ENCODE peak calls at places on chromosomes 12 and 14, in five cellular contexts. One of them, this sample, is unnamed.

GRCh38 chr12:111445311-111446043 is 39.8 kb downstream of the SH2B3 start:
- DNase-seq in thoracic aorta: no peak
- DNase-seq in CD4-positive, alpha-beta T cell: peak
- DNase-seq in A549: no peak
- DNase-seq in Peyer's patch: no peak
- DNase-seq in this sample: no peak

GRCh38 chr12:89649820-89650219 is 58.8 kb downstream of the ATP2B1 start:
- DNase-seq in thoracic aorta: no peak
- DNase-seq in CD4-positive, alpha-beta T cell: no peak
- DNase-seq in A549: no peak
- DNase-seq in Peyer's patch: no peak
- DNase-seq in this sample: no peak

GRCh38 chr12:54052745-54053624 is 650 bp upstream of the HOXC4 start:
- DNase-seq in thoracic aorta: no peak
- DNase-seq in CD4-positive, alpha-beta T cell: no peak
- DNase-seq in A549: peak
- DNase-seq in Peyer's patch: peak
- DNase-seq in this sample: no peak

GRCh38 chr12:6730169-6730568 is 6.3 kb downstream of the COPS7A start:
- DNase-seq in thoracic aorta: no peak
- DNase-seq in CD4-positive, alpha-beta T cell: no peak
- DNase-seq in A549: no peak
- DNase-seq in Peyer's patch: no peak
- DNase-seq in this sample: no peak

GRCh38 chr14:38505221-38506095 is 249.6 kb upstream of the CLEC14A start:
- DNase-seq in thoracic aorta: no peak
- DNase-seq in CD4-positive, alpha-beta T cell: no peak
- DNase-seq in A549: no peak
- DNase-seq in Peyer's patch: no peak
- DNase-seq in this sample: no peak

GRCh38 chr14:70731447-70732239 is 77.7 kb downstream of the MAP3K9 start:
- DNase-seq in thoracic aorta: no peak
- DNase-seq in CD4-positive, alpha-beta T cell: no peak
- DNase-seq in A549: no peak
- DNase-seq in Peyer's patch: no peak
- DNase-seq in this sample: no peak

GRCh38 chr12:89863332-89863938 is 154.8 kb upstream of the ATP2B1 start:
- DNase-seq in thoracic aorta: no peak
- DNase-seq in CD4-positive, alpha-beta T cell: peak
- DNase-seq in A549: no peak
- DNase-seq in Peyer's patch: peak
- DNase-seq in this sample: no peak

GRCh38 chr14:24310666-24311604 is at the start of gene LTB4R:
- DNase-seq in thoracic aorta: no peak
- DNase-seq in CD4-positive, alpha-beta T cell: peak
- DNase-seq in A549: no peak
- DNase-seq in Peyer's patch: peak
- DNase-seq in this sample: no peak

GRCh38 chr14:36713960-36714703 is 52.5 kb downstream of the PAX9 start:
- DNase-seq in thoracic aorta: no peak
- DNase-seq in CD4-positive, alpha-beta T cell: no peak
- DNase-seq in A549: no peak
- DNase-seq in Peyer's patch: no peak
- DNase-seq in this sample: no peak

GRCh38 chr12:51972849-51973273 is 21.4 kb downstream of the ACVR1B start:
- DNase-seq in thoracic aorta: no peak
- DNase-seq in CD4-positive, alpha-beta T cell: peak
- DNase-seq in A549: no peak
- DNase-seq in Peyer's patch: peak
- DNase-seq in this sample: no peak

GRCh38 chr14:38870437-38870836 is 232.6 kb downstream of the SEC23A start:
- DNase-seq in thoracic aorta: no peak
- DNase-seq in CD4-positive, alpha-beta T cell: no peak
- DNase-seq in A549: no peak
- DNase-seq in Peyer's patch: no peak
- DNase-seq in this sample: no peak

GRCh38 chr14:76950043-76951020 is 78.2 kb downstream of the IRF2BPL start:
- DNase-seq in thoracic aorta: no peak
- DNase-seq in CD4-positive, alpha-beta T cell: no peak
- DNase-seq in A549: no peak
- DNase-seq in Peyer's patch: no peak
- DNase-seq in this sample: no peak

GRCh38 chr14:70635971-70636595 is 5.6 kb upstream of the TTC9 start:
- DNase-seq in thoracic aorta: no peak
- DNase-seq in CD4-positive, alpha-beta T cell: no peak
- DNase-seq in A549: no peak
- DNase-seq in Peyer's patch: no peak
- DNase-seq in this sample: no peak

GRCh38 chr14:57150449-57150848 is 118.3 kb downstream of the EXOC5 start:
- DNase-seq in thoracic aorta: no peak
- DNase-seq in CD4-positive, alpha-beta T cell: no peak
- DNase-seq in A549: no peak
- DNase-seq in Peyer's patch: no peak
- DNase-seq in this sample: no peak

GRCh38 chr14:26917086-26917485 is 319.3 kb upstream of the NOVA1 start:
- DNase-seq in thoracic aorta: no peak
- DNase-seq in CD4-positive, alpha-beta T cell: no peak
- DNase-seq in A549: no peak
- DNase-seq in Peyer's patch: no peak
- DNase-seq in this sample: no peak

GRCh38 chr12:123950476-123951169 is 22.0 kb downstream of the CCDC92 start:
- DNase-seq in thoracic aorta: no peak
- DNase-seq in CD4-positive, alpha-beta T cell: no peak
- DNase-seq in A549: no peak
- DNase-seq in Peyer's patch: no peak
- DNase-seq in this sample: no peak

GRCh38 chr14:103206023-103206481 is 82.8 kb downstream of the TNFAIP2 start:
- DNase-seq in thoracic aorta: no peak
- DNase-seq in CD4-positive, alpha-beta T cell: no peak
- DNase-seq in A549: no peak
- DNase-seq in Peyer's patch: no peak
- DNase-seq in this sample: no peak

GRCh38 chr12:129753596-129753995 is 150.2 kb downstream of the TMEM132D start:
- DNase-seq in thoracic aorta: no peak
- DNase-seq in CD4-positive, alpha-beta T cell: no peak
- DNase-seq in A549: no peak
- DNase-seq in Peyer's patch: no peak
- DNase-seq in this sample: no peak

GRCh38 chr12:41202051-41202450 is 13.9 kb downstream of the PDZRN4 start:
- DNase-seq in thoracic aorta: no peak
- DNase-seq in CD4-positive, alpha-beta T cell: no peak
- DNase-seq in A549: no peak
- DNase-seq in Peyer's patch: no peak
- DNase-seq in this sample: no peak

GRCh38 chr14:20626274-20626673 is 15.2 kb downstream of the OR6S1 start:
- DNase-seq in thoracic aorta: no peak
- DNase-seq in CD4-positive, alpha-beta T cell: no peak
- DNase-seq in A549: no peak
- DNase-seq in Peyer's patch: no peak
- DNase-seq in this sample: no peak

GRCh38 chr12:131494741-131495524 is 216.0 kb upstream of the SFSWAP start:
- DNase-seq in thoracic aorta: no peak
- DNase-seq in CD4-positive, alpha-beta T cell: no peak
- DNase-seq in A549: no peak
- DNase-seq in Peyer's patch: no peak
- DNase-seq in this sample: no peak

GRCh38 chr12:52186135-52186840 is 5.5 kb downstream of the KRT80 start:
- DNase-seq in thoracic aorta: no peak
- DNase-seq in CD4-positive, alpha-beta T cell: no peak
- DNase-seq in A549: no peak
- DNase-seq in Peyer's patch: no peak
- DNase-seq in this sample: no peak

GRCh38 chr12:23555180-23555784 is 394.2 kb downstream of the SOX5 start:
- DNase-seq in thoracic aorta: no peak
- DNase-seq in CD4-positive, alpha-beta T cell: no peak
- DNase-seq in A549: no peak
- DNase-seq in Peyer's patch: no peak
- DNase-seq in this sample: no peak

GRCh38 chr14:66920196-66920595 is 269.0 kb upstream of the GARIN2 start:
- DNase-seq in thoracic aorta: no peak
- DNase-seq in CD4-positive, alpha-beta T cell: no peak
- DNase-seq in A549: no peak
- DNase-seq in Peyer's patch: no peak
- DNase-seq in this sample: no peak

GRCh38 chr12:73266206-73266605 is 994.0 kb downstream of the TRHDE start:
- DNase-seq in thoracic aorta: no peak
- DNase-seq in CD4-positive, alpha-beta T cell: no peak
- DNase-seq in A549: no peak
- DNase-seq in Peyer's patch: no peak
- DNase-seq in this sample: no peak

DNA sequence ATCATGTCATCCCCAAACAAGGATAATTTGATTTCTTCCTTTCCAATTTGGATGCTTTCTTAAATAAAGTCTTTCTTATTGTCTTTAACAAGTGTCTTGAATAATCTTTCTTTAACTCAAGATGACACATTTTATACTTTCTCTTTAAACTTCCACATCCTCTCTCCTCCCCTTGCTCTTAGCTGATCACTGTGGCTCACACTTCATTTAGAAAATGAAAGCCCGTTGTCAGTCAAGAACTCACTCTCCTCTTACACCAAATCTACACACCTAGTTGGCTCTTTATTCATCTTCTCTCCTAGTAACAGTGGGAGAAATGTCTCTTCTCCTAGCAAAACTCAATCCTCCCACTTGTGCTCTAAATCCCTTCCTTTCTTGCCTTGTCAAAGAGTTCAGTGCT is 10.4 kb upstream of the RMST start:
- DNase-seq in thoracic aorta: no peak
- DNase-seq in CD4-positive, alpha-beta T cell: no peak
- DNase-seq in A549: no peak
- DNase-seq in Peyer's patch: no peak
- DNase-seq in this sample: no peak
- TF ChIP-seq CTCF in thoracic aorta: no peak
- TF ChIP-seq CTCF in CD4-positive, alpha-beta T cell: no peak
- TF ChIP-seq CTCF in A549: no peak
- TF ChIP-seq CTCF in Peyer's patch: no peak
- TF ChIP-seq CTCF in this sample: no peak

GRCh38 chr12:14810953-14811483 is 3.0 kb downstream of the SMCO3 start:
- DNase-seq in thoracic aorta: no peak
- DNase-seq in CD4-positive, alpha-beta T cell: no peak
- DNase-seq in A549: peak
- DNase-seq in Peyer's patch: no peak
- DNase-seq in this sample: no peak
- TF ChIP-seq CTCF in thoracic aorta: no peak
- TF ChIP-seq CTCF in CD4-positive, alpha-beta T cell: no peak
- TF ChIP-seq CTCF in A549: peak
- TF ChIP-seq CTCF in Peyer's patch: no peak
- TF ChIP-seq CTCF in this sample: peak

GRCh38 chr12:105835505-105835904 is 303.2 kb downstream of the NUAK1 start:
- DNase-seq in thoracic aorta: no peak
- DNase-seq in CD4-positive, alpha-beta T cell: no peak
- DNase-seq in A549: no peak
- DNase-seq in Peyer's patch: no peak
- DNase-seq in this sample: no peak

GRCh38 chr12:105836235-105836634 is 302.5 kb downstream of the NUAK1 start:
- DNase-seq in thoracic aorta: no peak
- DNase-seq in CD4-positive, alpha-beta T cell: no peak
- DNase-seq in A549: no peak
- DNase-seq in Peyer's patch: no peak
- DNase-seq in this sample: no peak

GRCh38 chr12:105834496-105834895 is 304.3 kb downstream of the NUAK1 start:
- DNase-seq in thoracic aorta: no peak
- DNase-seq in CD4-positive, alpha-beta T cell: no peak
- DNase-seq in A549: no peak
- DNase-seq in Peyer's patch: no peak
- DNase-seq in this sample: no peak

DNA sequence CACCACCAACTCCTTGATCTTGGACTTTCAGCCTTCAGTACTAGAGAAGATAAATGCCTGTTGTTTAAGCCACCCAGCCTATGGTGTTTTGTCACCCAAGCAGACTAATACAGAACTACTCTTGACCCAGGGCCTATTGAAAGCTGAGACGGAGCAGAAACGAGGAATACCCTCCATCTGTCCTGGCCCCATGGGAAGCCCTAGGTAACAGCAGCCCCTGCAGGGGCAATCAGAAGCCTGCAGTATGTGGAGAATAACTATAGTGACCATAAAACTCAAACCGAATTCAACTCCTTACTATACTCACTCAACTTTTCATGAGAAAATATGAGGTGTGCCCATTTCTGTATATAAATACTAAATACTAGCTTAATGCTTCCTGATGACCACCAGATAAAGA is 307.4 kb downstream of the NUAK1 start:
- DNase-seq in thoracic aorta: no peak
- DNase-seq in CD4-positive, alpha-beta T cell: no peak
- DNase-seq in A549: no peak
- DNase-seq in Peyer's patch: no peak
- DNase-seq in this sample: no peak
- TF ChIP-seq CTCF in thoracic aorta: no peak
- TF ChIP-seq CTCF in CD4-positive, alpha-beta T cell: no peak
- TF ChIP-seq CTCF in A549: no peak
- TF ChIP-seq CTCF in Peyer's patch: no peak
- TF ChIP-seq CTCF in this sample: peak

DNA sequence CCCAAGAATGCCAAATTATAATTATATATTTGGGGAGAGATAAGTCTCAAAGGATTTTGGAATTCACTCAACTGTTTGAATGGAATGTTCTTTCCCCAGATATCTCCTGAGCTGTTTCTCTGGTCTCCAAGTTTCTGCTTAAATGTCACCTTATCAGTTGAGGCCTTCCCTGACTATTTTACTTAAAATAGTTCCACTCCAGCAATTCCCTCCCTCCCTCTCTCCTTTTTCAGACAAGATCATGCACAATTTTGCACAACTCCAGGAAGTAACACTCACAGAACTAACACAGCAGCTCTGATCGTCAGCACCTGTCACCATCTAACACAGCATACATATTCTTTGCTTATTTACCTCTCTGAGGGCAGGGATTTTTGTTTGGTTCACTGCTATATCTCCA is 12.5 kb downstream of the BTG1 start:
- DNase-seq in thoracic aorta: no peak
- DNase-seq in CD4-positive, alpha-beta T cell: no peak
- DNase-seq in A549: no peak
- DNase-seq in Peyer's patch: no peak
- DNase-seq in this sample: no peak
- TF ChIP-seq CTCF in thoracic aorta: no peak
- TF ChIP-seq CTCF in CD4-positive, alpha-beta T cell: no peak
- TF ChIP-seq CTCF in A549: no peak
- TF ChIP-seq CTCF in Peyer's patch: no peak
- TF ChIP-seq CTCF in this sample: no peak

DNA sequence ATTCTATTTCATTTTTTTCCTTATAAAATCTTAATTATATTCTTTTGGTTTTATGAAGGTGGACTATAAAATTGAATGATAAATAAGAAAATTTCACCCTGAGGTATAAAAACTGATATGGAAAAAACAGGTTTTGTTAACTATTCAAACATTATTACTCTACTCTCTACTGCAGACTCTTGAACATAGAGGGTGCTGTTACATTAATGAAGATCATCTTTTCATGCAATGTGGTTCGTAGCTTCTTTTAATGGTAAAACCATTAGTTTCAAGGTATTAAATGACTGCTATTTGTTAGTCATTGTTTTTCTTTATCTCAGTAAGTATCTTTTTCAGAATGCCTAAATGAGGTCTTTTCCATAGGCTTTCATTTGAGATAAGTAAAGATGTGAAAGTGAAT is 510.4 kb downstream of the SLC16A7 start:
- DNase-seq in thoracic aorta: no peak
- DNase-seq in CD4-positive, alpha-beta T cell: no peak
- DNase-seq in A549: no peak
- DNase-seq in Peyer's patch: no peak
- DNase-seq in this sample: no peak
- TF ChIP-seq CTCF in thoracic aorta: no peak
- TF ChIP-seq CTCF in CD4-positive, alpha-beta T cell: no peak
- TF ChIP-seq CTCF in A549: peak
- TF ChIP-seq CTCF in Peyer's patch: no peak
- TF ChIP-seq CTCF in this sample: no peak

This sample was measured in progenitor cell of endocrine pancreas.